ENCODE peak calls at places on chromosomes 4 and X, in ten cellular contexts. One of them, this sample, is unnamed.

GRCh38 chrX:15564981-15565579 is 35.7 kb downstream of the ACE2 start:
- DNase-seq in pancreas: peak; percentile 46
- DNase-seq in lung: peak; percentile 66
- DNase-seq in colonic mucosa: peak; percentile 70
- DNase-seq in upper lobe of right lung: peak; percentile 74
- DNase-seq in lower lobe of right lung: peak; percentile 73
- DNase-seq in right lobe of liver: peak; percentile 53
- DNase-seq in OCI-LY7: peak; percentile 23
- DNase-seq in cardiac muscle cell: peak; percentile 81
- DNase-seq in hepatocyte: peak; percentile 85
- DNase-seq in this sample: no peak

GRCh38 chr4:20254517-20255250 is 3.0 kb downstream of the SLIT2 start:
- DNase-seq in hepatocyte: peak; percentile 46
- DNase-seq in lower lobe of right lung: peak; percentile 46
- DNase-seq in upper lobe of right lung: peak; percentile 64
- DNase-seq in cardiac muscle cell: peak; percentile 75
- DNase-seq in colonic mucosa: no peak
- DNase-seq in lung: no peak
- DNase-seq in OCI-LY7: no peak
- DNase-seq in pancreas: peak; percentile 23
- DNase-seq in right lobe of liver: peak; percentile 47
- DNase-seq in this sample: no peak

GRCh38 chr4:125191252-125191651 is 123.5 kb upstream of the FAT4 start:
- DNase-seq in upper lobe of right lung: no peak
- DNase-seq in right lobe of liver: no peak
- DNase-seq in lower lobe of right lung: no peak
- DNase-seq in colonic mucosa: no peak
- DNase-seq in lung: no peak
- DNase-seq in hepatocyte: no peak
- DNase-seq in OCI-LY7: no peak
- DNase-seq in cardiac muscle cell: peak; percentile 18
- DNase-seq in pancreas: no peak
- DNase-seq in this sample: no peak

GRCh38 chr4:115671581-115671980 is 558.2 kb upstream of the NDST4 start:
- DNase-seq in lower lobe of right lung: no peak
- DNase-seq in cardiac muscle cell: no peak
- DNase-seq in right lobe of liver: no peak
- DNase-seq in hepatocyte: no peak
- DNase-seq in OCI-LY7: no peak
- DNase-seq in upper lobe of right lung: no peak
- DNase-seq in colonic mucosa: no peak
- DNase-seq in lung: no peak
- DNase-seq in pancreas: no peak
- DNase-seq in this sample: no peak

GRCh38 chrX:55867708-55868107 is 150.2 kb downstream of the RRAGB start:
- DNase-seq in cardiac muscle cell: no peak
- DNase-seq in right lobe of liver: no peak
- DNase-seq in OCI-LY7: no peak
- DNase-seq in hepatocyte: no peak
- DNase-seq in lung: no peak
- DNase-seq in colonic mucosa: no peak
- DNase-seq in pancreas: no peak
- DNase-seq in lower lobe of right lung: no peak
- DNase-seq in upper lobe of right lung: no peak
- DNase-seq in this sample: no peak

GRCh38 chr4:105963461-105964400 is 68.5 kb downstream of the NPNT start:
- DNase-seq in OCI-LY7: no peak
- DNase-seq in hepatocyte: peak; percentile 43
- DNase-seq in cardiac muscle cell: no peak
- DNase-seq in right lobe of liver: no peak
- DNase-seq in lower lobe of right lung: no peak
- DNase-seq in lung: no peak
- DNase-seq in colonic mucosa: no peak
- DNase-seq in upper lobe of right lung: no peak
- DNase-seq in pancreas: no peak
- DNase-seq in this sample: no peak

GRCh38 chr4:87196927-87197326 is 23.5 kb downstream of the KLHL8 start:
- DNase-seq in colonic mucosa: no peak
- DNase-seq in upper lobe of right lung: no peak
- DNase-seq in lower lobe of right lung: no peak
- DNase-seq in OCI-LY7: no peak
- DNase-seq in pancreas: no peak
- DNase-seq in hepatocyte: no peak
- DNase-seq in right lobe of liver: no peak
- DNase-seq in lung: no peak
- DNase-seq in cardiac muscle cell: no peak
- DNase-seq in this sample: no peak

GRCh38 chr4:71607780-71608673 is 175.9 kb downstream of the GC start:
- DNase-seq in hepatocyte: peak; percentile 12
- DNase-seq in lower lobe of right lung: no peak
- DNase-seq in OCI-LY7: no peak
- DNase-seq in cardiac muscle cell: peak; percentile 41
- DNase-seq in right lobe of liver: no peak
- DNase-seq in pancreas: no peak
- DNase-seq in lung: no peak
- DNase-seq in upper lobe of right lung: no peak
- DNase-seq in colonic mucosa: no peak
- DNase-seq in this sample: no peak

DNA sequence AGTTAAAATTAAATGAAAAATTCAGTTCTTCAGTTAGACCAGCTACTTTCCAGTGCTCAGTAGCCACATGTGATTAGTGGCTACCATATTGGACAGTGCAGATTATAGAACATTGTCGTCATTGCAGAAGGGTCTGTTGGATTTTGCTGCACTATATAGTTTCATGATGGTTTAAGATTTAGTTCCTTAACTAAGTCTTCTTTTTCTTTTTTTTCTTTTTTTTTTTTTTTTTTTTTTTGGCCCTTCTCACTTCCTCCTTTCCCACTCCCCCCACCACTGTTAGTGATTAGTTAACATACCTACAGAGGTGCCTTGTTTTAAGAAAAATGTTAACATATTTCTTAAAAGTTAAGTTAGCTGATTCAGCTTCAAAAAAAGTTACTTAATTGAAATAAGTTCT is 9.0 kb downstream of the RAB9A start:
- DNase-seq in upper lobe of right lung: no peak
- DNase-seq in lung: no peak
- DNase-seq in hepatocyte: no peak
- DNase-seq in right lobe of liver: no peak
- DNase-seq in OCI-LY7: no peak
- DNase-seq in colonic mucosa: no peak
- DNase-seq in cardiac muscle cell: no peak
- DNase-seq in pancreas: no peak
- DNase-seq in lower lobe of right lung: no peak
- DNase-seq in this sample: no peak
- H3K4me1 ChIP-seq in upper lobe of right lung: peaks cover 15% of the 10 kb centered on the region
- H3K4me1 ChIP-seq in lung: peaks cover 25% of the 10 kb centered on the region
- H3K4me1 ChIP-seq in hepatocyte: peaks cover 11% of the 10 kb centered on the region
- H3K4me1 ChIP-seq in right lobe of liver: no peaks in the 10 kb centered on the region
- H3K4me1 ChIP-seq in OCI-LY7: peaks cover 57% of the 10 kb centered on the region
- H3K4me1 ChIP-seq in colonic mucosa: peaks cover 4% of the 10 kb centered on the region
- H3K4me1 ChIP-seq in cardiac muscle cell: peaks cover 19% of the 10 kb centered on the region
- H3K4me1 ChIP-seq in pancreas: no peaks in the 10 kb centered on the region
- H3K4me1 ChIP-seq in lower lobe of right lung: peaks cover 48% of the 10 kb centered on the region
- H3K4me1 ChIP-seq in this sample: peaks cover 12% of the 10 kb centered on the region

DNA sequence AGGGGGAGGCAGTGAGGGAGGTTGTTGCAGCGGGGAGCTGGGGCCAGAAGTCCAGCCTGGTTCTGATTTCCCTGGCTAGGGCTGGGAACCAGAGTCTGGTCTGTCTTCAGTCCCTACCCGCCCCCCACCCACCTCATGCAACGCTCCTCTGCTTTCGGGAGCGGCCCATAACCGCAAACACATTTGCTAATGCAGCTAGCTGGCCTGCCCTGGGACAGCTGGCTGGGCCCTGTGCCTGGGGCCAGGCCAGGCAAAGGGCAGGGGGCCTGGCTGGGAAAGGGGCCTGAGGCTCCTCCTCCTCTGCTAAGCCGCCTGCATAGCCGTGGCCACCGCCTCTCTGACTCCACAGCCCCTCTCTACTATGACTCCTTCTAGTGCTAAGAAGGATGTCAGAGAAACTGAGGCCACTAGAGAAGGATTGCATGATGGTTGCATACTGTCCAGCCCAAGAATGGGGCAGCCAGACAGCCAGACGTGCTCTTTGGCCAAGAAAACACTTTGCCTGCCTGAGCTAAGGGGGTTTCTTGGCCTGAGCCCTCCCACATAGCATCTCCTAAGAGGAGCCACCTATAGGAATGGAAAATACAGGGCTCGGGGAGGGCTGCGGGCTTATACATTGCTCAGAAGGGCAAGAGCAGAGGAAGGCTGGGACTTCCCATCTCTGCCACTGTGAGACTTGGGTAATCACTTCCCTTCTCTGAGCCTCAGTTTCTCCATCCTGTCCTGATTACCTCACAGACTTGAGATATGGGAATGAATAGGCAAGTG is 76.9 kb downstream of the PJA1 start:
- DNase-seq in OCI-LY7: no peak
- DNase-seq in colonic mucosa: no peak
- DNase-seq in upper lobe of right lung: no peak
- DNase-seq in right lobe of liver: no peak
- DNase-seq in hepatocyte: no peak
- DNase-seq in lower lobe of right lung: no peak
- DNase-seq in pancreas: no peak
- DNase-seq in lung: no peak
- DNase-seq in cardiac muscle cell: peak; percentile 56
- DNase-seq in this sample: no peak
- H3K27ac ChIP-seq in OCI-LY7: no peak overlapping the region
- H3K27ac ChIP-seq in colonic mucosa: no peak overlapping the region
- H3K27ac ChIP-seq in upper lobe of right lung: no peak overlapping the region
- H3K27ac ChIP-seq in right lobe of liver: no peak overlapping the region
- H3K27ac ChIP-seq in hepatocyte: no peak overlapping the region
- H3K27ac ChIP-seq in lower lobe of right lung: no peak overlapping the region
- H3K27ac ChIP-seq in pancreas: no peak overlapping the region
- H3K27ac ChIP-seq in lung: no peak overlapping the region
- H3K27ac ChIP-seq in cardiac muscle cell: no peak overlapping the region
- H3K27ac ChIP-seq in this sample: no peak overlapping the region

GRCh38 chr4:44931720-44932119 is 205.4 kb upstream of the GNPDA2 start:
- DNase-seq in pancreas: no peak
- DNase-seq in lower lobe of right lung: no peak
- DNase-seq in colonic mucosa: no peak
- DNase-seq in right lobe of liver: no peak
- DNase-seq in OCI-LY7: no peak
- DNase-seq in cardiac muscle cell: no peak
- DNase-seq in upper lobe of right lung: no peak
- DNase-seq in lung: no peak
- DNase-seq in hepatocyte: no peak
- DNase-seq in this sample: no peak

GRCh38 chr4:44928062-44928380 is 201.7 kb upstream of the GNPDA2 start:
- DNase-seq in colonic mucosa: no peak
- DNase-seq in lower lobe of right lung: no peak
- DNase-seq in OCI-LY7: no peak
- DNase-seq in cardiac muscle cell: no peak
- DNase-seq in upper lobe of right lung: no peak
- DNase-seq in hepatocyte: no peak
- DNase-seq in pancreas: no peak
- DNase-seq in lung: no peak
- DNase-seq in right lobe of liver: no peak
- DNase-seq in this sample: no peak

GRCh38 chr4:44928785-44929184 is 202.4 kb upstream of the GNPDA2 start:
- DNase-seq in OCI-LY7: no peak
- DNase-seq in upper lobe of right lung: no peak
- DNase-seq in colonic mucosa: no peak
- DNase-seq in hepatocyte: no peak
- DNase-seq in right lobe of liver: no peak
- DNase-seq in lung: no peak
- DNase-seq in lower lobe of right lung: no peak
- DNase-seq in cardiac muscle cell: no peak
- DNase-seq in pancreas: no peak
- DNase-seq in this sample: no peak

DNA sequence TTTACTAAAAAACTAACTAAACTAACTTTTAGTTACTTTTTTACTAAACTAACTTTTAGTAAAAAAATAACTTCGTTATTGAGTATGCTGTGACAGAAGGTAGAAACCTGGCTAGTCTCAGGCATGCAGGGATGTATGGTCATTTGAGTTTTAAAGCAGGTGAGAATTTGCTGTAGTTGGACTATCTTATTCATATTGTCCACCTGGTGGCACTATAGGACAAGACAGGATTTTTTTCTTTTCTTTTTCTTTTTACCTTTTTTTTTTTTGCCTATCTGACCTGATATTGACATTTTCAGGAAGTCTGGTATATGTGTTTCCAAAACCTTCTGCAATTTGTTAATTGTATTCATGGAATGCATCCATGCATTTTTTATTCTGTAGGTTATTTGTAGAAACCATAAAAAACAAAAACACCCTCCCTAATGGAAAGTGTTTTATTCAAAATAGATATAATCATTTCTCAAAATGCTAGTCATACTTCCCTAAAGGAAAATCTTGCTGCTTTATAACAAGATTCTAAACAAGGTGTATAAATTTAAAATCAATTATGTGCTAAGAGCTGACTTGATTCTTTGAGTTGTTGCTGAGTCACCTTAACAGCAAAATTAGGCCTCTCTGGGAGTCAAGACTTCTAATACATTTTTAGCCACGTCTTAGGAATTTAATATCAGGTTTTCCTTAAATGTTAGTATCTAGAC is 201.2 kb upstream of the GNPDA2 start:
- DNase-seq in lung: no peak
- DNase-seq in OCI-LY7: peak; percentile 33
- DNase-seq in pancreas: no peak
- DNase-seq in cardiac muscle cell: peak; percentile 60
- DNase-seq in colonic mucosa: no peak
- DNase-seq in right lobe of liver: no peak
- DNase-seq in upper lobe of right lung: no peak
- DNase-seq in lower lobe of right lung: no peak
- DNase-seq in hepatocyte: peak; percentile 54
- DNase-seq in this sample: no peak
- TF ChIP-seq CTCF in lung: no peak
- TF ChIP-seq CTCF in OCI-LY7: peak; percentile 77
- TF ChIP-seq CTCF in pancreas: peak; percentile 41
- TF ChIP-seq CTCF in cardiac muscle cell: peak; percentile 48
- TF ChIP-seq CTCF in colonic mucosa: peak; percentile 20
- TF ChIP-seq CTCF in right lobe of liver: peak; percentile 57
- TF ChIP-seq CTCF in upper lobe of right lung: peak; percentile 36
- TF ChIP-seq CTCF in lower lobe of right lung: peak; percentile 35
- TF ChIP-seq CTCF in hepatocyte: peak; percentile 70
- TF ChIP-seq CTCF in this sample: no peak

GRCh38 chr4:7785017-7785416 is 154.6 kb downstream of the AFAP1 start:
- DNase-seq in lower lobe of right lung: no peak
- DNase-seq in OCI-LY7: no peak
- DNase-seq in hepatocyte: no peak
- DNase-seq in pancreas: no peak
- DNase-seq in cardiac muscle cell: peak; percentile 65
- DNase-seq in colonic mucosa: no peak
- DNase-seq in upper lobe of right lung: no peak
- DNase-seq in lung: no peak
- DNase-seq in right lobe of liver: peak; percentile 15
- DNase-seq in this sample: no peak

GRCh38 chr4:7787067-7787466 is 152.6 kb downstream of the AFAP1 start:
- DNase-seq in cardiac muscle cell: no peak
- DNase-seq in pancreas: no peak
- DNase-seq in hepatocyte: no peak
- DNase-seq in upper lobe of right lung: no peak
- DNase-seq in colonic mucosa: no peak
- DNase-seq in right lobe of liver: peak; percentile 13
- DNase-seq in lung: no peak
- DNase-seq in OCI-LY7: no peak
- DNase-seq in lower lobe of right lung: peak; percentile 44
- DNase-seq in this sample: no peak

GRCh38 chr4:7786517-7786916 is 153.1 kb downstream of the AFAP1 start:
- DNase-seq in lower lobe of right lung: no peak
- DNase-seq in OCI-LY7: no peak
- DNase-seq in hepatocyte: no peak
- DNase-seq in colonic mucosa: no peak
- DNase-seq in lung: no peak
- DNase-seq in cardiac muscle cell: no peak
- DNase-seq in right lobe of liver: no peak
- DNase-seq in pancreas: no peak
- DNase-seq in upper lobe of right lung: no peak
- DNase-seq in this sample: no peak

GRCh38 chr4:7787681-7788141 is 151.9 kb downstream of the AFAP1 start:
- DNase-seq in colonic mucosa: no peak
- DNase-seq in upper lobe of right lung: no peak
- DNase-seq in cardiac muscle cell: no peak
- DNase-seq in lower lobe of right lung: peak; percentile 42
- DNase-seq in right lobe of liver: peak; percentile 49
- DNase-seq in hepatocyte: no peak
- DNase-seq in OCI-LY7: no peak
- DNase-seq in pancreas: no peak
- DNase-seq in lung: no peak
- DNase-seq in this sample: no peak

DNA sequence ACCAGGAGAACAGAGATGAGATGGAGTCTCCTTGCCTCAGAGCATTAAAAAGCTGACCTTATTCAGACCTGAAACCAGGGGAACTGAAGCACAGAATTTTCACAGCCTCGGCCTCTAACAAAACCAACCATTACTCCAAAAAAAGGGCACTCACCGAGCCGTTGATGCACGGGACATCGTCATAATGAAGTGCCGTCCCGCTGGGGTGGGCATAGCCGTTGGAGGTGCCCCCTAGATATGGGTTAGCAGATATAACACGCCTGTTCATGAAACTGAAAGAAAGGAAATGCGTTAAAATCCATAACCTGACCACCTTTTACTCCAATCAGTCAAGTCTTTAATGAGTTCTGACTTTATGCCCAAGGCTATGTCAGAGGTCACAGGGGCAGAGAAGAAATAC is 153.6 kb downstream of the AFAP1 start:
- DNase-seq in cardiac muscle cell: no peak
- DNase-seq in lower lobe of right lung: no peak
- DNase-seq in lung: no peak
- DNase-seq in upper lobe of right lung: no peak
- DNase-seq in OCI-LY7: no peak
- DNase-seq in right lobe of liver: peak; percentile 22
- DNase-seq in pancreas: no peak
- DNase-seq in hepatocyte: no peak
- DNase-seq in colonic mucosa: no peak
- DNase-seq in this sample: no peak
- H3K4me1 ChIP-seq in cardiac muscle cell: peaks cover 18% of the 10 kb centered on the region
- H3K4me1 ChIP-seq in lower lobe of right lung: peaks cover 32% of the 10 kb centered on the region
- H3K4me1 ChIP-seq in lung: peaks cover 5% of the 10 kb centered on the region
- H3K4me1 ChIP-seq in upper lobe of right lung: peaks cover 23% of the 10 kb centered on the region
- H3K4me1 ChIP-seq in OCI-LY7: no peaks in the 10 kb centered on the region
- H3K4me1 ChIP-seq in right lobe of liver: no peaks in the 10 kb centered on the region
- H3K4me1 ChIP-seq in pancreas: no peaks in the 10 kb centered on the region
- H3K4me1 ChIP-seq in hepatocyte: no peaks in the 10 kb centered on the region
- H3K4me1 ChIP-seq in colonic mucosa: no peaks in the 10 kb centered on the region
- H3K4me1 ChIP-seq in this sample: no peaks in the 10 kb centered on the region